ENCODE peak calls at places on chromosomes 12 and 14, in seven cellular contexts. One of them, this sample, is unnamed. For H3K27me3 and H3K9me3, the result is how much of the 10 kb centered on the place peaks cover.

GRCh38 chr12:48351022-48351708 is 446 bp upstream of the ZNF641 start:
- DNase-seq in PC-3: peak
- DNase-seq in IMR-90: peak
- DNase-seq in fibroblast of lung: peak
- DNase-seq in psoas muscle: peak
- DNase-seq in body of pancreas: peak
- DNase-seq in neuronal stem cell: peak
- DNase-seq in this sample: no peak

GRCh38 chr12:68451261-68452091 is 119.3 kb upstream of the MDM1 start:
- DNase-seq in fibroblast of lung: peak
- DNase-seq in psoas muscle: peak
- DNase-seq in body of pancreas: peak
- DNase-seq in PC-3: peak
- DNase-seq in neuronal stem cell: no peak
- DNase-seq in IMR-90: peak
- DNase-seq in this sample: no peak

GRCh38 chr12:13194462-13195110 is 1.9 kb upstream of the EMP1 start:
- DNase-seq in IMR-90: no peak
- DNase-seq in body of pancreas: no peak
- DNase-seq in neuronal stem cell: no peak
- DNase-seq in psoas muscle: no peak
- DNase-seq in PC-3: peak
- DNase-seq in fibroblast of lung: no peak
- DNase-seq in this sample: no peak

GRCh38 chr12:49293056-49293956 is 1.6 kb upstream of the PRPH start:
- DNase-seq in IMR-90: no peak
- DNase-seq in PC-3: no peak
- DNase-seq in neuronal stem cell: no peak
- DNase-seq in body of pancreas: peak
- DNase-seq in fibroblast of lung: no peak
- DNase-seq in psoas muscle: no peak
- DNase-seq in this sample: no peak

GRCh38 chr12:13973981-13974380 is 7.4 kb downstream of the GRIN2B start:
- DNase-seq in fibroblast of lung: no peak
- DNase-seq in neuronal stem cell: no peak
- DNase-seq in PC-3: no peak
- DNase-seq in IMR-90: no peak
- DNase-seq in psoas muscle: no peak
- DNase-seq in body of pancreas: peak
- DNase-seq in this sample: no peak

GRCh38 chr14:22319526-22320352 is 269.3 kb downstream of the DAD1 start:
- DNase-seq in PC-3: peak
- DNase-seq in neuronal stem cell: no peak
- DNase-seq in fibroblast of lung: peak
- DNase-seq in body of pancreas: peak
- DNase-seq in psoas muscle: no peak
- DNase-seq in IMR-90: peak
- DNase-seq in this sample: peak

GRCh38 chr12:32947203-32947795 is 50.7 kb upstream of the PKP2 start:
- DNase-seq in neuronal stem cell: peak
- DNase-seq in PC-3: peak
- DNase-seq in body of pancreas: no peak
- DNase-seq in IMR-90: no peak
- DNase-seq in psoas muscle: no peak
- DNase-seq in fibroblast of lung: no peak
- DNase-seq in this sample: no peak

GRCh38 chr12:59084758-59085383 is 164.6 kb upstream of the LRIG3 start:
- DNase-seq in PC-3: no peak
- DNase-seq in psoas muscle: peak
- DNase-seq in body of pancreas: peak
- DNase-seq in neuronal stem cell: no peak
- DNase-seq in fibroblast of lung: peak
- DNase-seq in IMR-90: peak
- DNase-seq in this sample: no peak

GRCh38 chr12:55933158-55933798 is 2.3 kb downstream of the DGKA start:
- DNase-seq in body of pancreas: peak
- DNase-seq in PC-3: peak
- DNase-seq in IMR-90: no peak
- DNase-seq in psoas muscle: no peak
- DNase-seq in neuronal stem cell: no peak
- DNase-seq in fibroblast of lung: peak
- DNase-seq in this sample: no peak

GRCh38 chr12:120413901-120414695 is 23.8 kb upstream of the COX6A1 start:
- DNase-seq in psoas muscle: no peak
- DNase-seq in body of pancreas: peak
- DNase-seq in IMR-90: no peak
- DNase-seq in PC-3: no peak
- DNase-seq in fibroblast of lung: no peak
- DNase-seq in neuronal stem cell: peak
- DNase-seq in this sample: no peak

GRCh38 chr14:56057071-56057865 is 60.9 kb upstream of the PELI2 start:
- DNase-seq in neuronal stem cell: peak
- DNase-seq in IMR-90: no peak
- DNase-seq in psoas muscle: no peak
- DNase-seq in fibroblast of lung: peak
- DNase-seq in PC-3: no peak
- DNase-seq in body of pancreas: no peak
- DNase-seq in this sample: no peak

GRCh38 chr12:130555628-130556485 is 160.2 kb downstream of the RIMBP2 start:
- DNase-seq in PC-3: no peak
- DNase-seq in IMR-90: no peak
- DNase-seq in neuronal stem cell: no peak
- DNase-seq in fibroblast of lung: no peak
- DNase-seq in psoas muscle: no peak
- DNase-seq in body of pancreas: peak
- DNase-seq in this sample: no peak

GRCh38 chr14:33767721-33768457 is 183.0 kb downstream of the EGLN3 start:
- DNase-seq in body of pancreas: no peak
- DNase-seq in neuronal stem cell: no peak
- DNase-seq in IMR-90: no peak
- DNase-seq in PC-3: no peak
- DNase-seq in fibroblast of lung: peak
- DNase-seq in psoas muscle: no peak
- DNase-seq in this sample: no peak

GRCh38 chr12:2283910-2284309 is 231.1 kb downstream of the CACNA1C start:
- DNase-seq in body of pancreas: no peak
- DNase-seq in psoas muscle: no peak
- DNase-seq in neuronal stem cell: no peak
- DNase-seq in fibroblast of lung: peak
- DNase-seq in IMR-90: peak
- DNase-seq in PC-3: no peak
- DNase-seq in this sample: no peak
- H3K27ac ChIP-seq in body of pancreas: peak
- H3K27ac ChIP-seq in psoas muscle: no peak
- H3K27ac ChIP-seq in neuronal stem cell: no peak
- H3K27ac ChIP-seq in fibroblast of lung: peak
- H3K27ac ChIP-seq in IMR-90: peak
- H3K27ac ChIP-seq in PC-3: no peak
- H3K27ac ChIP-seq in this sample: no peak

DNA sequence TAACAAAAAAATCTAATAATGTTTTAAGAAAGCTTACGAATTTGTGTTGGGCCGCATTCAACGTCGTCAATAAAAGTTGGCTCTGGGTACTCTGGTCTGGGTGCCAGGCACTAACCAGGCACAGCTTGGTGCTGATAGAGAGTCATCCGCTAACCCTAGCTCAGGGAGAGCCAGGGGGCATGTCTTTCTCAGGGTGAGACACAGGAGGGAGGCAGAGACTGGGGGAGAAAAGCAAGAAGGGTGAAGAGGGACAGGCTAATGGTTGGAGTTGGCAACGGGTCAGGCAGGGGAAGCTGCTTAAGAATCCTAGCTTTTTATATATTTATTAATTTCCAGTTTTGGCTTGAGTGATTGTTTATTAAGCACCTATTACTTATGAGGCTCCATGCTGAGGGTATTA is 105.0 kb downstream of the CMKLR1 start:
- DNase-seq in body of pancreas: no peak
- DNase-seq in neuronal stem cell: no peak
- DNase-seq in fibroblast of lung: peak
- DNase-seq in PC-3: no peak
- DNase-seq in IMR-90: no peak
- DNase-seq in psoas muscle: peak
- DNase-seq in this sample: no peak
- H3K27me3 ChIP-seq in body of pancreas: under half
- H3K27me3 ChIP-seq in neuronal stem cell: under half
- H3K27me3 ChIP-seq in fibroblast of lung: under half
- H3K27me3 ChIP-seq in PC-3: under half
- H3K27me3 ChIP-seq in IMR-90: under half
- H3K27me3 ChIP-seq in psoas muscle: under half
- H3K27me3 ChIP-seq in this sample: under half

DNA sequence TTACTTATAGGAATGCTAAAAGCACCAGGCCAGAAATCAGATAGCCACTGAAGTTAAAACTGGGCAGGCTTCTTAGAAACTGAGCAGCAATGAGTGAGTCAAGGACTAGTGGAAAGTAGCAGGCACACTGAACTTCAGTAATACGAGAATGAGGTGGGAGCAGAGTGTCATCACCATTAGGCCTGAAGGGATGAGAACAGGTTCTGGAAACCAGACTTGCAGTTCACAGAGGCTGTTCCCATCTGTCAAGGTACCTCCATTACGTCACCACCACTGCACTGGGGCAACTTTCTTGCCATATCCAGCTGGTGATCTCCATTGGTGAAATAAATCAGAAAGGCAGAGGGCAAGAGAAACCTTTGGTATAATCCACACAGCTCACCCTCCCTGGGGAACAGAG is 15.6 kb downstream of the ZNF10 start:
- DNase-seq in psoas muscle: no peak
- DNase-seq in neuronal stem cell: no peak
- DNase-seq in IMR-90: no peak
- DNase-seq in body of pancreas: no peak
- DNase-seq in fibroblast of lung: no peak
- DNase-seq in PC-3: no peak
- DNase-seq in this sample: no peak
- H3K9me3 ChIP-seq in psoas muscle: half or more
- H3K9me3 ChIP-seq in neuronal stem cell: under half
- H3K9me3 ChIP-seq in IMR-90: under half
- H3K9me3 ChIP-seq in body of pancreas: under half
- H3K9me3 ChIP-seq in fibroblast of lung: under half
- H3K9me3 ChIP-seq in PC-3: under half
- H3K9me3 ChIP-seq in this sample: half or more

GRCh38 chr12:80293759-80294158 is 150.3 kb upstream of the PTPRQ start:
- DNase-seq in fibroblast of lung: no peak
- DNase-seq in body of pancreas: no peak
- DNase-seq in IMR-90: no peak
- DNase-seq in psoas muscle: no peak
- DNase-seq in neuronal stem cell: no peak
- DNase-seq in PC-3: no peak
- DNase-seq in this sample: no peak

GRCh38 chr12:80293347-80293746 is 150.7 kb upstream of the PTPRQ start:
- DNase-seq in body of pancreas: no peak
- DNase-seq in PC-3: no peak
- DNase-seq in neuronal stem cell: no peak
- DNase-seq in fibroblast of lung: no peak
- DNase-seq in IMR-90: no peak
- DNase-seq in psoas muscle: no peak
- DNase-seq in this sample: no peak

GRCh38 chr12:80299976-80300375 is 144.1 kb upstream of the PTPRQ start:
- DNase-seq in neuronal stem cell: no peak
- DNase-seq in body of pancreas: no peak
- DNase-seq in PC-3: no peak
- DNase-seq in IMR-90: no peak
- DNase-seq in fibroblast of lung: no peak
- DNase-seq in psoas muscle: no peak
- DNase-seq in this sample: no peak

DNA sequence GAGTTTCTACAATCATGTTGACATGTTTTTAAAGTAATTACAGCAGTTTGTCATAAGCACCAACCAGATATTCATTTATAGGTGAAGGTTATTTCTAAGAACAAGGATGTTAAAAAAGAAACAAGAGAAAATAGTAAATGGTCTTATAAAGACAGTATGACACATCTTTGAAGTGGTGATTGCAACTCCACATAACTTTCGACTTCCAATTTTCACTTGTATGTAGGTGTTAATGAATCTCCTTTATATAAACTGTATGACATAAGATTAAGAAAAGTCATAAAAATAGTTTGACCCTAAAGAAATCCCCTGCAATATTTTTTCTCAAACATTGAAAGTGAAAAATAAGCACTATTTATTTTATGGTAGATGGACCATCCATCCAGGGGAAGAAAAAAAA is 144.8 kb upstream of the PTPRQ start:
- DNase-seq in IMR-90: no peak
- DNase-seq in psoas muscle: no peak
- DNase-seq in body of pancreas: no peak
- DNase-seq in PC-3: no peak
- DNase-seq in neuronal stem cell: no peak
- DNase-seq in fibroblast of lung: no peak
- DNase-seq in this sample: no peak
- H3K27ac ChIP-seq in IMR-90: no peak
- H3K27ac ChIP-seq in psoas muscle: no peak
- H3K27ac ChIP-seq in body of pancreas: no peak
- H3K27ac ChIP-seq in PC-3: no peak
- H3K27ac ChIP-seq in neuronal stem cell: no peak
- H3K27ac ChIP-seq in fibroblast of lung: no peak
- H3K27ac ChIP-seq in this sample: no peak

GRCh38 chr14:57657487-57657886 is 163.8 kb upstream of the CCDC198 start:
- DNase-seq in neuronal stem cell: no peak
- DNase-seq in psoas muscle: no peak
- DNase-seq in fibroblast of lung: peak
- DNase-seq in body of pancreas: no peak
- DNase-seq in IMR-90: peak
- DNase-seq in PC-3: peak
- DNase-seq in this sample: no peak

GRCh38 chr14:57656853-57657252 is 163.2 kb upstream of the CCDC198 start:
- DNase-seq in PC-3: no peak
- DNase-seq in fibroblast of lung: no peak
- DNase-seq in neuronal stem cell: no peak
- DNase-seq in IMR-90: no peak
- DNase-seq in psoas muscle: no peak
- DNase-seq in body of pancreas: no peak
- DNase-seq in this sample: no peak
- H3K27me3 ChIP-seq in PC-3: under half
- H3K27me3 ChIP-seq in fibroblast of lung: under half
- H3K27me3 ChIP-seq in neuronal stem cell: under half
- H3K27me3 ChIP-seq in IMR-90: under half
- H3K27me3 ChIP-seq in psoas muscle: under half
- H3K27me3 ChIP-seq in body of pancreas: under half
- H3K27me3 ChIP-seq in this sample: under half

GRCh38 chr12:115235880-115236279 is 551.9 kb upstream of the TBX3 start:
- DNase-seq in neuronal stem cell: no peak
- DNase-seq in body of pancreas: no peak
- DNase-seq in IMR-90: no peak
- DNase-seq in PC-3: no peak
- DNase-seq in psoas muscle: no peak
- DNase-seq in fibroblast of lung: no peak
- DNase-seq in this sample: no peak
- H3K9me3 ChIP-seq in neuronal stem cell: under half
- H3K9me3 ChIP-seq in body of pancreas: under half
- H3K9me3 ChIP-seq in IMR-90: under half
- H3K9me3 ChIP-seq in PC-3: under half
- H3K9me3 ChIP-seq in psoas muscle: under half
- H3K9me3 ChIP-seq in fibroblast of lung: under half
- H3K9me3 ChIP-seq in this sample: under half

GRCh38 chr14:87995500-87996275 is 2.7 kb upstream of the GALC start:
- DNase-seq in IMR-90: no peak
- DNase-seq in neuronal stem cell: no peak
- DNase-seq in body of pancreas: no peak
- DNase-seq in psoas muscle: no peak
- DNase-seq in PC-3: no peak
- DNase-seq in fibroblast of lung: peak
- DNase-seq in this sample: no peak
- H3K27ac ChIP-seq in IMR-90: peak
- H3K27ac ChIP-seq in neuronal stem cell: no peak
- H3K27ac ChIP-seq in body of pancreas: peak
- H3K27ac ChIP-seq in psoas muscle: no peak
- H3K27ac ChIP-seq in PC-3: no peak
- H3K27ac ChIP-seq in fibroblast of lung: no peak
- H3K27ac ChIP-seq in this sample: peak

This sample was measured in CD4-positive, alpha-beta T cell.